ENCODE peak calls at places on chromosomes 2 and 18, in seven cellular contexts. H is GM12878, Z is IMR-90, M is A549, U is SK-N-SH, W is K562, E is H1. O is an unnamed sample.

GRCh38 chr2:108396845-108397244 is 19.1 kb downstream of the SULT1C4 start:
- DNase-seq in H (no peak), Z (peak; percentile 47), W (peak; percentile 58), E (no peak), U (no peak), M (peak; percentile 44), O (peak; percentile 57)

GRCh38 chr2:106053581-106053980 is 140.5 kb downstream of the UXS1 start:
- DNase-seq in H (no peak), U (no peak), Z (no peak), M (no peak), W (no peak), E (no peak), O (no peak)

GRCh38 chr18:11986061-11986460 is 4.8 kb downstream of the IMPA2 start:
- DNase-seq in E (no peak), U (no peak), W (no peak), Z (no peak), H (no peak), M (no peak), O (no peak)

GRCh38 chr2:158665536-158666302 is 129.4 kb upstream of the DAPL1 start:
- DNase-seq in H (no peak), W (no peak), Z (peak; percentile 76), U (peak; percentile 49), E (no peak), M (no peak), O (no peak)

GRCh38 chr2:62458206-62459035 is 47.6 kb downstream of the TMEM17 start:
- DNase-seq in H (no peak), E (no peak), U (no peak), Z (no peak), W (no peak), M (no peak), O (no peak)

GRCh38 chr2:66684289-66684688 is 249.4 kb downstream of the MEIS1 start:
- DNase-seq in H (no peak), Z (peak; percentile 47), E (no peak), U (no peak), W (no peak), M (no peak), O (no peak)

GRCh38 chr2:99926986-99927385 is 215.4 kb downstream of the AFF3 start:
- DNase-seq in U (no peak), Z (peak; percentile 87), E (no peak), M (no peak), W (no peak), H (no peak), O (no peak)

GRCh38 chr2:223997938-223998337 is 40.7 kb downstream of the MRPL44 start:
- DNase-seq in M (no peak), U (no peak), Z (peak; percentile 30), H (no peak), E (no peak), W (no peak), O (peak; percentile 83)

GRCh38 chr2:218736535-218736934 is 25.9 kb downstream of the TTLL4 start:
- DNase-seq in E (no peak), U (no peak), M (no peak), H (no peak), W (no peak), Z (no peak), O (no peak)

GRCh38 chr2:100321881-100322820 is at the start of gene LONRF2:
- DNase-seq in Z (no peak), M (peak; percentile 60), E (no peak), W (peak; percentile 65), U (peak; percentile 81), H (no peak), O (no peak)

GRCh38 chr2:65296971-65297370 is 69.3 kb downstream of the ACTR2 start:
- DNase-seq in H (no peak), M (no peak), W (no peak), E (no peak), Z (no peak), U (no peak), O (no peak)

GRCh38 chr2:40482091-40482490 is 30.2 kb upstream of the SLC8A1 start:
- DNase-seq in M (no peak), H (no peak), W (no peak), E (no peak), Z (no peak), U (no peak), O (no peak)

GRCh38 chr2:238776003-238776640 is 71.8 kb upstream of the TWIST2 start:
- DNase-seq in M (no peak), Z (no peak), U (no peak), W (no peak), H (no peak), E (no peak), O (no peak)

GRCh38 chr18:13474907-13475306 is 251.5 kb downstream of the FAM210A start:
- DNase-seq in E (no peak), H (no peak), Z (no peak), M (no peak), W (no peak), U (no peak), O (peak; percentile 36)

GRCh38 chr2:214193943-214194342 is 216.9 kb upstream of the VWC2L start:
- DNase-seq in W (no peak), Z (peak; percentile 79), E (no peak), H (no peak), U (no peak), M (no peak), O (no peak)

GRCh38 chr2:98478861-98479770 is 34.5 kb downstream of the INPP4A start:
- DNase-seq in M (no peak), H (no peak), U (no peak), W (no peak), E (no peak), Z (no peak), O (no peak)

GRCh38 chr2:228841877-228842276 is 429.2 kb downstream of the PID1 start:
- DNase-seq in M (no peak), E (no peak), W (no peak), Z (no peak), U (no peak), H (no peak), O (no peak)

GRCh38 chr2:138502253-138503086 is 900 bp downstream of the SPOPL start:
- DNase-seq in U (peak; percentile 6), E (no peak), Z (no peak), M (no peak), W (peak; percentile 47), H (no peak), O (peak; percentile 42)

GRCh38 chr2:67015681-67016080 is 381.5 kb upstream of the ETAA1 start:
- DNase-seq in H (no peak), U (no peak), E (no peak), W (no peak), M (no peak), Z (no peak), O (no peak)

DNA sequence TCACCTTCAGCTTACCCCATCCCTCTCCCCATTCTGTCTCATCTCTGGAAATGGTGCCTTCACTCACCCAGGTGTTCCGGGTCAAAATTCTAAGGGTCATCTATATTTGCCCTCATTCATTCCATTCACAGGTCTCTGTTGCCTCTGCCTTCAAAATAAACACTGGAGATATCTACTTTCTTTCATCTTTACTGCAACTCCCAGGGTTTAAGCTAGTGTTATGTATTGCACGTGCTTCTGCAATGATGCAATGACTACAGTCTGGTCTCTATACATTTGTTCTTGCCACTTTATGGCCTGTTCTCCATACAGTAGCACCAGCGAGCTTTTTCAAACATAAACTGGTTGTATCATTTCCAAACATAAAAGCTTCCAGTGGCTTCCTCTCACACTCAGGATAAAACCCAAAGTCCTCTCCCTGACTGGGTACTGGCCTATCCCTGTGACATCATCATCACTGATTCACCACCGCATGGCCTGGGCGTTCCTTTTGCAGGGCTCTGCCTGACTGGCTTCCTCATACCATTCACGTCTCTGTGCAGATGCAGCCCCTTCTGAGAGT is 14.3 kb downstream of the DSG2 start:
- DNase-seq in E (no peak), W (no peak), U (no peak), Z (peak; percentile 71), H (no peak), M (peak; percentile 85), O (peak; percentile 97)
- TF ChIP-seq RFX5 in E (no peak), W (no peak), U (no peak), Z (no peak), H (no peak), M (no peak), O (no peak)

GRCh38 chr2:51218057-51218456 is 186.1 kb upstream of the NRXN1 start:
- DNase-seq in H (no peak), M (no peak), E (no peak), W (no peak), Z (no peak), U (no peak), O (no peak)
- TF ChIP-seq RFX5 in H (no peak), M (no peak), E (no peak), W (no peak), Z (no peak), U (no peak), O (no peak)

GRCh38 chr2:79621252-79621651 is 108.4 kb downstream of the CTNNA2 start:
- DNase-seq in E (no peak), M (no peak), W (no peak), H (no peak), Z (no peak), U (no peak), O (no peak)

GRCh38 chr2:79620679-79621078 is 107.8 kb downstream of the CTNNA2 start:
- DNase-seq in W (no peak), U (no peak), M (peak; percentile 29), E (no peak), Z (no peak), H (no peak), O (no peak)

GRCh38 chr2:79621755-79622154 is 108.9 kb downstream of the CTNNA2 start:
- DNase-seq in H (no peak), E (no peak), M (no peak), Z (no peak), W (no peak), U (no peak), O (no peak)

GRCh38 chr2:79619976-79620375 is 107.1 kb downstream of the CTNNA2 start:
- DNase-seq in H (no peak), M (no peak), U (no peak), Z (no peak), W (no peak), E (no peak), O (no peak)

GRCh38 chr2:79622508-79622907 is 109.7 kb downstream of the CTNNA2 start:
- DNase-seq in W (no peak), E (no peak), H (no peak), M (peak; percentile 33), Z (peak; percentile 1), U (no peak), O (no peak)
- TF ChIP-seq RFX5 in W (no peak), E (no peak), H (no peak), M (no peak), Z (no peak), U (no peak), O (no peak)

GRCh38 chr2:230542751-230543150 is 126.8 kb downstream of the SP100 start:
- DNase-seq in W (no peak), Z (no peak), U (no peak), E (no peak), M (no peak), H (no peak), O (no peak)

GRCh38 chr2:230540332-230540731 is 124.3 kb downstream of the SP100 start:
- DNase-seq in U (no peak), H (no peak), W (no peak), M (no peak), E (no peak), Z (no peak), O (no peak)

GRCh38 chr2:230537531-230537976 is 121.6 kb downstream of the SP100 start:
- DNase-seq in M (no peak), H (peak; percentile 71), E (no peak), U (no peak), W (no peak), Z (no peak), O (no peak)

DNA sequence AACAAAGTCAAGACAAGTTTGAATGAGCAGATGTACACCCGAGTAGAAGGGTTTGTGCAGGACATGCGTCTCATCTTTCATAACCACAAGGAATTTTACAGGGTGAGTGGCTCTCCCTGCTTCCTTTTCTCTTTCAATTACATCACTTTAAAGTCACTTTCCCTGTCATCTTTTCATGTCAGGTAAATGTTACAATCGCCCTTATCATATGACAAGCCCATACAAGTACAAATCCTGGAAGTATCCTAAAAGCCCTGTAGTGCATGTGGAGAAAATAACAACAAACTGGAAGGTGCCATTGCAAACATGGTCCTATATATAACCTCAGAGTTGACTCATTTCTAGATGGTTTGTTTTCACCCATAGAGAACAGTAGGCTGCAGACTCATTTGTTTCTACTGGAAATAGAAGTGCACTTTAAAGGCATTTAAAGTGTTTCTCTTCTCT is 126.0 kb downstream of the SP100 start:
- DNase-seq in Z (peak; percentile 7), H (peak; percentile 54), E (no peak), M (no peak), W (no peak), U (no peak), O (no peak)
- TF ChIP-seq RFX5 in Z (no peak), H (peak; percentile 73), E (no peak), M (no peak), W (no peak), U (no peak), O (no peak)